ENCODE peak calls at places on chromosomes 12 and 14, in nine cellular contexts. E is OCI-LY7, N is GM23338, J is A549, Z is MM.1S, Y is astrocyte, O is fibroblast of lung, F is K562, S is HCT116. R is an unnamed sample.
A peak's percentile ranks its signal among the peaks of the same experiment; 100 is the strongest.

GRCh38 chr12:92330654-92331053 is 185.0 kb upstream of the BTG1 start:
- DNase-seq in E (no peak), N (no peak), J (no peak), Z (no peak), Y (no peak), O (no peak), F (no peak), S (no peak), R (no peak)

GRCh38 chr12:32995623-32996022 is 99.0 kb upstream of the PKP2 start:
- DNase-seq in E (no peak), N (no peak), J (no peak), Z (no peak), Y (no peak), O (no peak), F (no peak), S (no peak), R (no peak)

GRCh38 chr14:24401810-24402702 is 3.3 kb downstream of the NYNRIN start:
- DNase-seq in E (no peak), N (no peak), J (no peak), Z (no peak), Y (no peak), O (no peak), F (no peak), S (no peak), R (no peak)

GRCh38 chr12:130715996-130716917 is at the start of gene RIMBP2:
- DNase-seq in E (no peak), N (peak; percentile 75), J (no peak), Z (no peak), Y (peak; percentile 34), O (peak; percentile 16), F (no peak), S (no peak), R (no peak)

GRCh38 chr14:37187294-37187693 is 10.4 kb upstream of the MIPOL1 start:
- DNase-seq in E (no peak), N (no peak), J (no peak), Z (no peak), Y (no peak), O (no peak), F (no peak), S (no peak), R (no peak)

GRCh38 chr12:126537961-126538530 is 1472.8 kb downstream of the AACS start:
- DNase-seq in E (no peak), N (no peak), J (no peak), Z (no peak), Y (no peak), O (no peak), F (no peak), S (no peak), R (no peak)

GRCh38 chr12:131833896-131834641 is 5.9 kb downstream of the MMP17 start:
- DNase-seq in E (peak; percentile 15), N (peak; percentile 66), J (no peak), Z (no peak), Y (peak; percentile 16), O (peak; percentile 40), F (peak; percentile 53), S (no peak), R (no peak)

GRCh38 chr12:90102957-90103652 is 394.5 kb upstream of the ATP2B1 start:
- DNase-seq in E (peak; percentile 69), N (peak; percentile 67), J (peak; percentile 18), Z (peak; percentile 61), Y (peak; percentile 26), O (peak; percentile 67), F (no peak), S (peak; percentile 29), R (peak; percentile 63)

GRCh38 chr14:93970967-93971634 is 5.3 kb downstream of the ASB2 start:
- DNase-seq in E (peak; percentile 61), N (no peak), J (no peak), Z (peak; percentile 61), Y (no peak), O (no peak), F (no peak), S (no peak), R (no peak)

GRCh38 chr14:76954791-76955190 is 73.7 kb downstream of the IRF2BPL start:
- DNase-seq in E (no peak), N (no peak), J (no peak), Z (no peak), Y (no peak), O (no peak), F (no peak), S (no peak), R (peak; percentile 54)

GRCh38 chr12:27488479-27488878 is 35.5 kb upstream of the PPFIBP1 start:
- DNase-seq in E (no peak), N (no peak), J (no peak), Z (no peak), Y (no peak), O (no peak), F (no peak), S (no peak), R (peak; percentile 32)

GRCh38 chr12:116592116-116592637 is 33.0 kb downstream of the MAP1LC3B2 start:
- DNase-seq in E (no peak), N (no peak), J (no peak), Z (no peak), Y (no peak), O (no peak), F (no peak), S (no peak), R (peak; percentile 43)

GRCh38 chr12:116284401-116284800 is 6.9 kb upstream of the MED13L start:
- DNase-seq in E (no peak), N (no peak), J (no peak), Z (no peak), Y (no peak), O (peak; percentile 37), F (no peak), S (no peak), R (no peak)

GRCh38 chr12:44500423-44500822 is 375.7 kb downstream of the NELL2 start:
- DNase-seq in E (no peak), N (no peak), J (no peak), Z (no peak), Y (no peak), O (no peak), F (no peak), S (no peak), R (no peak)

GRCh38 chr14:100827751-100828447 is 2.0 kb downstream of the MEG3 start:
- DNase-seq in E (no peak), N (no peak), J (no peak), Z (no peak), Y (peak; percentile 88), O (peak; percentile 77), F (peak; percentile 31), S (no peak), R (peak; percentile 72)

GRCh38 chr14:100828448-100828834 is 2.5 kb downstream of the MEG3 start:
- DNase-seq in E (no peak), N (no peak), J (no peak), Z (no peak), Y (no peak), O (no peak), F (no peak), S (no peak), R (peak; percentile 13)

GRCh38 chr14:100825691-100826331 is at the start of gene MEG3:
- DNase-seq in E (no peak), N (no peak), J (peak; percentile 17), Z (no peak), Y (peak; percentile 70), O (peak; percentile 89), F (no peak), S (no peak), R (peak; percentile 80)

GRCh38 chr14:100826371-100827139 is 637 bp downstream of the MEG3 start:
- DNase-seq in E (no peak), N (no peak), J (no peak), Z (no peak), Y (no peak), O (no peak), F (no peak), S (no peak), R (peak; percentile 30)

GRCh38 chr14:100827140-100827517 is 1.2 kb downstream of the MEG3 start:
- DNase-seq in E (no peak), N (no peak), J (no peak), Z (no peak), Y (no peak), O (peak; percentile 37), F (no peak), S (no peak), R (peak; percentile 18)
- TF ChIP-seq CTCF in E (no peak), N (peak; percentile 22), J (peak; percentile 54), Z (no peak), Y (peak; percentile 7), O (peak; percentile 37), F (peak; percentile 31), S (no peak), R (peak; percentile 78)

DNA sequence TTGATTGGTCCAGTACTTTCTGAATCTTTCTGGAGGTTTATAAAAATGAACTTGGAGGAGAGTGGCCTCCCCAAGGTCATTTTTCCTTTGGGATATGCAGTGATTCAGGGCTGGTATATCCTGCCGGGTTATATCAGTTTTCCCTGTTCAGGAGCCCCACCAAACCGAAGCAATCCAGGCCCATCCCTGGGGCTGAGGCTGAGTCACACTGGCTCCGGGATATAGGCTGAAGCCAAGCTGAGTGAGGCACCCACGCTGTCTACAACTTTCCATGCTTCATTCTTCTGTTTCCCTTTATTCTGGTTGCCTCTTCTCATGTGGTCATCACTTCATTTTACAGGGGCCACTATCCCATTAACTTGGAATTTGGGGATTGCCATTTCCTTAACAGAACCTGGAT is 3.4 kb downstream of the SSPN start:
- DNase-seq in E (no peak), N (no peak), J (no peak), Z (no peak), Y (peak; percentile 80), O (peak; percentile 47), F (no peak), S (no peak), R (no peak)
- H3K4me2 ChIP-seq in E (no peak overlapping the region), N (no peak overlapping the region), J (no peak overlapping the region), Z (no peak overlapping the region), Y (peak overlapping the region; percentile 96), O (no peak overlapping the region), F (no peak overlapping the region), S (no peak overlapping the region), R (no peak overlapping the region)

GRCh38 chr12:120534203-120534702 is at the start of gene RNF10:
- DNase-seq in E (peak; percentile 92), N (peak; percentile 95), J (peak; percentile 96), Z (peak; percentile 77), Y (peak; percentile 62), O (peak; percentile 94), F (peak; percentile 88), S (peak; percentile 87), R (peak; percentile 78)

GRCh38 chr12:120532701-120533238 is 1.4 kb upstream of the RNF10 start:
- DNase-seq in E (no peak), N (no peak), J (no peak), Z (peak; percentile 53), Y (no peak), O (no peak), F (no peak), S (no peak), R (no peak)

GRCh38 chr12:120536064-120536791 is 2.1 kb downstream of the RNF10 start:
- DNase-seq in E (peak; percentile 33), N (no peak), J (no peak), Z (peak; percentile 61), Y (no peak), O (no peak), F (no peak), S (no peak), R (peak; percentile 39)

GRCh38 chr12:120538281-120539156 is 4.4 kb downstream of the RNF10 start:
- DNase-seq in E (no peak), N (no peak), J (no peak), Z (peak; percentile 68), Y (peak; percentile 77), O (peak; percentile 47), F (no peak), S (no peak), R (peak; percentile 90)

GRCh38 chr12:120534703-120535655 is 823 bp downstream of the RNF10 start:
- DNase-seq in E (peak; percentile 69), N (peak; percentile 67), J (peak; percentile 64), Z (peak; percentile 38), Y (peak; percentile 88), O (peak; percentile 89), F (peak; percentile 66), S (no peak), R (peak; percentile 81)
- TF ChIP-seq CTCF in E (peak; percentile 17), N (no peak), J (no peak), Z (no peak), Y (no peak), O (no peak), F (peak; percentile 14), S (no peak), R (peak; percentile 7)

GRCh38 chr12:107320031-107320928 is 226.9 kb upstream of the CRY1 start:
- DNase-seq in E (no peak), N (peak; percentile 76), J (peak; percentile 82), Z (peak; percentile 19), Y (peak; percentile 69), O (no peak), F (no peak), S (no peak), R (peak; percentile 14)
- H3K4me2 ChIP-seq in E (no peak overlapping the region), N (peak overlapping the region; percentile 98), J (peak overlapping the region; percentile 81), Z (peak overlapping the region; percentile 59), Y (peak overlapping the region; percentile 99), O (peak overlapping the region; percentile 92), F (no peak overlapping the region), S (peak overlapping the region; percentile 91), R (peak overlapping the region; percentile 55)

R was measured in endothelial cell of umbilical vein.